ENCODE peak calls at places on chromosome 22, in four cellular contexts. K is stromal cell of bone marrow, R is mucosa of gallbladder, Q is epithelial cell of esophagus. Z is an unnamed sample.
A peak's percentile ranks its signal among the peaks of the same experiment; 100 is the strongest.

GRCh38 chr22:29209624-29209929 is 3.9 kb downstream of the EMID1 start:
- DNase-seq in Q (peak; percentile 45), K (no peak), R (no peak), Z (no peak)

GRCh38 chr22:25368271-25368670 is 148.8 kb downstream of the CRYBB2 start:
- DNase-seq in R (no peak), K (peak; percentile 38), Q (peak; percentile 65), Z (no peak)

GRCh38 chr22:31278643-31279326 is 13.5 kb downstream of the PIK3IP1 start:
- DNase-seq in K (no peak), R (no peak), Q (no peak), Z (no peak)

GRCh38 chr22:24593810-24594568 is 1.1 kb upstream of the LRRC75B start:
- DNase-seq in K (no peak), R (peak; percentile 79), Q (peak; percentile 29), Z (no peak)

GRCh38 chr22:28768701-28769393 is 3.6 kb upstream of the CCDC117 start:
- DNase-seq in K (no peak), R (no peak), Q (no peak), Z (no peak)

GRCh38 chr22:36362077-36362476 is 25.7 kb downstream of the MYH9 start:
- DNase-seq in K (no peak), Q (no peak), R (no peak), Z (no peak)

GRCh38 chr22:22125028-22125578 is 119.5 kb upstream of the VPREB1 start:
- DNase-seq in R (no peak), Q (no peak), K (no peak), Z (no peak)

GRCh38 chr22:41021655-41022454 is 70.5 kb upstream of the EP300 start:
- DNase-seq in R (peak; percentile 47), K (no peak), Q (peak; percentile 66), Z (peak; percentile 79)

GRCh38 chr22:44451016-44451415 is 47.0 kb downstream of the RTL6 start:
- DNase-seq in Q (no peak), R (no peak), K (no peak), Z (no peak)

GRCh38 chr22:49586244-49586748 is 241.4 kb downstream of the BRD1 start:
- DNase-seq in R (no peak), Q (no peak), K (no peak), Z (no peak)

GRCh38 chr22:19868773-19869471 is 14.2 kb upstream of the GNB1L start:
- DNase-seq in R (no peak), Q (peak; percentile 81), K (no peak), Z (no peak)

GRCh38 chr22:50302041-50302541 is 5.4 kb downstream of the PLXNB2 start:
- DNase-seq in K (no peak), Q (no peak), R (no peak), Z (no peak)

GRCh38 chr22:37611202-37611601 is 2.6 kb downstream of the GGA1 start:
- DNase-seq in K (no peak), R (no peak), Q (no peak), Z (no peak)

GRCh38 chr22:45516163-45516562 is 13.5 kb downstream of the FBLN1 start:
- DNase-seq in K (no peak), R (no peak), Q (no peak), Z (peak; percentile 57)

GRCh38 chr22:37996079-37996478 is 11.7 kb upstream of the SOX10 start:
- DNase-seq in R (no peak), Q (no peak), K (no peak), Z (no peak)

GRCh38 chr22:37696657-37697539 is at the start of gene TRIOBP:
- DNase-seq in Q (peak; percentile 97), K (peak; percentile 89), R (peak; percentile 91), Z (peak; percentile 96)

GRCh38 chr22:40511604-40512003 is 124.9 kb downstream of the MRTFA start:
- DNase-seq in Q (no peak), K (no peak), R (no peak), Z (no peak)

GRCh38 chr22:26646158-26646557 is 11.2 kb upstream of the MIAT start:
- DNase-seq in Q (no peak), K (no peak), R (no peak), Z (no peak)

GRCh38 chr22:49951986-49952896 is 8.3 kb upstream of the PIM3 start:
- DNase-seq in K (no peak), Q (peak; percentile 58), R (no peak), Z (peak; percentile 95)

GRCh38 chr22:47062126-47062525 is 299.7 kb downstream of the TBC1D22A start:
- DNase-seq in K (no peak), Q (no peak), R (no peak), Z (no peak)

GRCh38 chr22:31087744-31088215 is 6.7 kb downstream of the SMTN start:
- DNase-seq in K (no peak), Q (no peak), R (no peak), Z (no peak)

GRCh38 chr22:29727248-29727551 is 7.4 kb downstream of the CABP7 start:
- DNase-seq in K (peak; percentile 13), R (peak; percentile 20), Q (peak; percentile 30), Z (no peak)

GRCh38 chr22:46147471-46148267 is 2.7 kb upstream of the PPARA start:
- DNase-seq in Q (peak; percentile 72), R (no peak), K (no peak), Z (no peak)

GRCh38 chr22:24827305-24827704 is 21.3 kb downstream of the SGSM1 start:
- DNase-seq in K (no peak), R (no peak), Q (no peak), Z (no peak)

Z was measured in trophoblast cell.